ENCODE peak calls at places on chromosomes 1 and 21, in nine cellular contexts. One of them, this sample, is unnamed.

GRCh38 chr1:153746174-153746573 is 18.3 kb downstream of the INTS3 start:
- DNase-seq in CD8-positive, alpha-beta T cell: no peak
- DNase-seq in uterus: no peak
- DNase-seq in IMR-90: no peak
- DNase-seq in GM12864: no peak
- DNase-seq in left ventricle myocardium inferior: no peak
- DNase-seq in stomach: no peak
- DNase-seq in mucosa of descending colon: no peak
- DNase-seq in AG04450: no peak
- DNase-seq in this sample: no peak

GRCh38 chr21:33824156-33824941 is 91.3 kb downstream of the ATP5PO start:
- DNase-seq in GM12864: no peak
- DNase-seq in left ventricle myocardium inferior: no peak
- DNase-seq in uterus: no peak
- DNase-seq in stomach: no peak
- DNase-seq in IMR-90: no peak
- DNase-seq in mucosa of descending colon: no peak
- DNase-seq in CD8-positive, alpha-beta T cell: no peak
- DNase-seq in AG04450: no peak
- DNase-seq in this sample: no peak

GRCh38 chr1:188822248-188822647 is 1655.4 kb downstream of the BRINP3 start:
- DNase-seq in mucosa of descending colon: no peak
- DNase-seq in CD8-positive, alpha-beta T cell: no peak
- DNase-seq in GM12864: no peak
- DNase-seq in uterus: no peak
- DNase-seq in AG04450: no peak
- DNase-seq in stomach: no peak
- DNase-seq in IMR-90: peak; percentile 29
- DNase-seq in left ventricle myocardium inferior: no peak
- DNase-seq in this sample: no peak

GRCh38 chr1:53366901-53367502 is 39.1 kb upstream of the LRP8 start:
- DNase-seq in mucosa of descending colon: no peak
- DNase-seq in stomach: peak; percentile 13
- DNase-seq in IMR-90: no peak
- DNase-seq in GM12864: no peak
- DNase-seq in AG04450: no peak
- DNase-seq in uterus: no peak
- DNase-seq in left ventricle myocardium inferior: no peak
- DNase-seq in CD8-positive, alpha-beta T cell: no peak
- DNase-seq in this sample: peak; percentile 32

GRCh38 chr1:33167650-33168447 is 14.0 kb downstream of the TRIM62 start:
- DNase-seq in stomach: no peak
- DNase-seq in CD8-positive, alpha-beta T cell: no peak
- DNase-seq in GM12864: no peak
- DNase-seq in mucosa of descending colon: no peak
- DNase-seq in IMR-90: no peak
- DNase-seq in left ventricle myocardium inferior: no peak
- DNase-seq in uterus: no peak
- DNase-seq in AG04450: no peak
- DNase-seq in this sample: no peak

GRCh38 chr1:92210701-92211100 is 7.0 kb upstream of the C1orf146 start:
- DNase-seq in uterus: no peak
- DNase-seq in left ventricle myocardium inferior: no peak
- DNase-seq in stomach: no peak
- DNase-seq in CD8-positive, alpha-beta T cell: no peak
- DNase-seq in AG04450: no peak
- DNase-seq in IMR-90: peak; percentile 64
- DNase-seq in mucosa of descending colon: no peak
- DNase-seq in GM12864: no peak
- DNase-seq in this sample: no peak

GRCh38 chr1:236282159-236282716 is 480 bp upstream of the ERO1B start:
- DNase-seq in left ventricle myocardium inferior: no peak
- DNase-seq in IMR-90: no peak
- DNase-seq in GM12864: no peak
- DNase-seq in mucosa of descending colon: peak; percentile 62
- DNase-seq in AG04450: no peak
- DNase-seq in uterus: no peak
- DNase-seq in stomach: no peak
- DNase-seq in CD8-positive, alpha-beta T cell: no peak
- DNase-seq in this sample: no peak

GRCh38 chr1:198497326-198498220 is 42.9 kb downstream of the ATP6V1G3 start:
- DNase-seq in AG04450: no peak
- DNase-seq in mucosa of descending colon: no peak
- DNase-seq in CD8-positive, alpha-beta T cell: no peak
- DNase-seq in IMR-90: peak; percentile 80
- DNase-seq in uterus: no peak
- DNase-seq in stomach: no peak
- DNase-seq in left ventricle myocardium inferior: no peak
- DNase-seq in GM12864: peak; percentile 16
- DNase-seq in this sample: no peak

GRCh38 chr1:76198452-76198851 is 123.9 kb downstream of the ST6GALNAC3 start:
- DNase-seq in CD8-positive, alpha-beta T cell: no peak
- DNase-seq in left ventricle myocardium inferior: no peak
- DNase-seq in uterus: no peak
- DNase-seq in stomach: no peak
- DNase-seq in IMR-90: no peak
- DNase-seq in AG04450: no peak
- DNase-seq in GM12864: no peak
- DNase-seq in mucosa of descending colon: no peak
- DNase-seq in this sample: no peak
- H3K4me3 ChIP-seq in CD8-positive, alpha-beta T cell: no peak overlapping the region
- H3K4me3 ChIP-seq in left ventricle myocardium inferior: no peak overlapping the region
- H3K4me3 ChIP-seq in uterus: no peak overlapping the region
- H3K4me3 ChIP-seq in stomach: no peak overlapping the region
- H3K4me3 ChIP-seq in IMR-90: no peak overlapping the region
- H3K4me3 ChIP-seq in AG04450: no peak overlapping the region
- H3K4me3 ChIP-seq in GM12864: no peak overlapping the region
- H3K4me3 ChIP-seq in mucosa of descending colon: no peak overlapping the region
- H3K4me3 ChIP-seq in this sample: no peak overlapping the region

DNA sequence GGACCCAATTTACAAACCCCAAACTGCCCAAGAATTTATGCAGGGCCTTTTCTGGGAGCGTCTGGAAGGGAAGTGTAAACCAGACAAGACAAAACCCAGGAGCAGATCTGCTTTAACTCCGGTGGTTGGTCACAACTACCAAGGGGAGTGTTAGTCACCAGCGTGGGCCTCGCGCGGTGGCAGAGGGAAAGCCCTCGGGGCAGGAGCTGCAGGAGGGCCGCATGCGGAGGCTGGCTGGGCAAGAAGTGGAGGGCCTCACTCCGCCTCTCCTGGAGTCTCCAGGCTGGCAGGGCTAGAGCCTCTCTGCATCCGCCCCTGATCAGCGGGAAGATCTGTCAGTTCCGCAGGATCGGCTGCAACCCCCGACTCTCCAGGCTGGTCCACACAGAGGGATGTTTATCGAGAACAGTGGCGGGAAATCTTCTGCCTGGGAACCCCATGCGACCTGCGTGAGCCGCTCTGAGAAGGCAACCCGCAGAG is 2.0 kb downstream of the COL24A1 start:
- DNase-seq in mucosa of descending colon: no peak
- DNase-seq in IMR-90: peak; percentile 38
- DNase-seq in AG04450: no peak
- DNase-seq in stomach: no peak
- DNase-seq in uterus: no peak
- DNase-seq in GM12864: no peak
- DNase-seq in CD8-positive, alpha-beta T cell: no peak
- DNase-seq in left ventricle myocardium inferior: no peak
- DNase-seq in this sample: peak; percentile 70
- H3K4me3 ChIP-seq in mucosa of descending colon: no peak overlapping the region
- H3K4me3 ChIP-seq in IMR-90: no peak overlapping the region
- H3K4me3 ChIP-seq in AG04450: no peak overlapping the region
- H3K4me3 ChIP-seq in stomach: peak overlapping the region; percentile 45
- H3K4me3 ChIP-seq in uterus: no peak overlapping the region
- H3K4me3 ChIP-seq in GM12864: no peak overlapping the region
- H3K4me3 ChIP-seq in CD8-positive, alpha-beta T cell: no peak overlapping the region
- H3K4me3 ChIP-seq in left ventricle myocardium inferior: peak overlapping the region; percentile 61
- H3K4me3 ChIP-seq in this sample: no peak overlapping the region

GRCh38 chr1:30664103-30664755 is 59.2 kb downstream of the MATN1 start:
- DNase-seq in GM12864: no peak
- DNase-seq in CD8-positive, alpha-beta T cell: no peak
- DNase-seq in AG04450: no peak
- DNase-seq in stomach: no peak
- DNase-seq in uterus: no peak
- DNase-seq in left ventricle myocardium inferior: no peak
- DNase-seq in mucosa of descending colon: no peak
- DNase-seq in IMR-90: no peak
- DNase-seq in this sample: peak; percentile 63

GRCh38 chr1:30663596-30664091 is 59.7 kb downstream of the MATN1 start:
- DNase-seq in CD8-positive, alpha-beta T cell: no peak
- DNase-seq in GM12864: no peak
- DNase-seq in mucosa of descending colon: no peak
- DNase-seq in AG04450: no peak
- DNase-seq in left ventricle myocardium inferior: no peak
- DNase-seq in stomach: no peak
- DNase-seq in IMR-90: no peak
- DNase-seq in uterus: no peak
- DNase-seq in this sample: peak; percentile 41

GRCh38 chr1:30668026-30668425 is 55.4 kb downstream of the MATN1 start:
- DNase-seq in IMR-90: peak; percentile 3
- DNase-seq in AG04450: no peak
- DNase-seq in uterus: peak; percentile 61
- DNase-seq in left ventricle myocardium inferior: no peak
- DNase-seq in mucosa of descending colon: peak; percentile 73
- DNase-seq in GM12864: no peak
- DNase-seq in CD8-positive, alpha-beta T cell: no peak
- DNase-seq in stomach: peak; percentile 32
- DNase-seq in this sample: peak; percentile 29

GRCh38 chr1:30665621-30666020 is 57.8 kb downstream of the MATN1 start:
- DNase-seq in CD8-positive, alpha-beta T cell: no peak
- DNase-seq in stomach: no peak
- DNase-seq in AG04450: no peak
- DNase-seq in left ventricle myocardium inferior: no peak
- DNase-seq in mucosa of descending colon: no peak
- DNase-seq in uterus: no peak
- DNase-seq in GM12864: no peak
- DNase-seq in IMR-90: no peak
- DNase-seq in this sample: peak; percentile 28

DNA sequence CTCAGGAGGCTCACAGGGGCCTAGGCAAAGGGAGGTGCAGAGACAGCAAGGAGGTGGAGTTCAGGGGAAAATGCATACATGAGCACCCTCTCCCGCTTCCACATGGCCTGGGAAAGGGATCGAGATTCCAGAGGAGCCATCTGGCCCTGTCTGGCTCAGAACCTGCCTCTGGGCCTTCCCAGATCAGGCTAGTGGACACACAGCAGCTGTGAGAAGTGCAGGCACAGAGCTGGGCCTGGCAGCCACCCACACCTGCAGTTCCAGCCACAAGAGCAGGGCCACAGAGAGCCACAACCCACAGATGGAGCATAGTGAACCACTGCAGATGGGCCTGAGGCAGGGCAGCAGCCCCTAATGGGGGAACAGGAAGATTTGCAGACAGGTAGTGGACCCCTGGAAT is 58.2 kb downstream of the MATN1 start:
- DNase-seq in AG04450: no peak
- DNase-seq in CD8-positive, alpha-beta T cell: no peak
- DNase-seq in left ventricle myocardium inferior: no peak
- DNase-seq in IMR-90: no peak
- DNase-seq in stomach: no peak
- DNase-seq in mucosa of descending colon: no peak
- DNase-seq in uterus: no peak
- DNase-seq in GM12864: no peak
- DNase-seq in this sample: no peak
- H3K4me3 ChIP-seq in AG04450: no peak overlapping the region
- H3K4me3 ChIP-seq in CD8-positive, alpha-beta T cell: no peak overlapping the region
- H3K4me3 ChIP-seq in left ventricle myocardium inferior: no peak overlapping the region
- H3K4me3 ChIP-seq in IMR-90: no peak overlapping the region
- H3K4me3 ChIP-seq in stomach: no peak overlapping the region
- H3K4me3 ChIP-seq in mucosa of descending colon: no peak overlapping the region
- H3K4me3 ChIP-seq in uterus: no peak overlapping the region
- H3K4me3 ChIP-seq in GM12864: no peak overlapping the region
- H3K4me3 ChIP-seq in this sample: no peak overlapping the region

GRCh38 chr1:211646566-211646965 is 28.9 kb downstream of the NEK2 start:
- DNase-seq in CD8-positive, alpha-beta T cell: no peak
- DNase-seq in GM12864: no peak
- DNase-seq in IMR-90: no peak
- DNase-seq in mucosa of descending colon: no peak
- DNase-seq in AG04450: no peak
- DNase-seq in left ventricle myocardium inferior: no peak
- DNase-seq in stomach: no peak
- DNase-seq in uterus: no peak
- DNase-seq in this sample: no peak

GRCh38 chr1:211641942-211642341 is 33.5 kb downstream of the NEK2 start:
- DNase-seq in CD8-positive, alpha-beta T cell: no peak
- DNase-seq in AG04450: no peak
- DNase-seq in GM12864: no peak
- DNase-seq in IMR-90: no peak
- DNase-seq in left ventricle myocardium inferior: no peak
- DNase-seq in stomach: peak; percentile 7
- DNase-seq in uterus: no peak
- DNase-seq in mucosa of descending colon: no peak
- DNase-seq in this sample: no peak

GRCh38 chr1:211644653-211645052 is 30.8 kb downstream of the NEK2 start:
- DNase-seq in stomach: no peak
- DNase-seq in IMR-90: no peak
- DNase-seq in AG04450: no peak
- DNase-seq in CD8-positive, alpha-beta T cell: no peak
- DNase-seq in mucosa of descending colon: no peak
- DNase-seq in uterus: no peak
- DNase-seq in GM12864: no peak
- DNase-seq in left ventricle myocardium inferior: no peak
- DNase-seq in this sample: no peak

GRCh38 chr1:211642870-211643269 is 32.6 kb downstream of the NEK2 start:
- DNase-seq in GM12864: no peak
- DNase-seq in stomach: no peak
- DNase-seq in mucosa of descending colon: no peak
- DNase-seq in uterus: no peak
- DNase-seq in CD8-positive, alpha-beta T cell: no peak
- DNase-seq in left ventricle myocardium inferior: no peak
- DNase-seq in IMR-90: no peak
- DNase-seq in AG04450: no peak
- DNase-seq in this sample: no peak

DNA sequence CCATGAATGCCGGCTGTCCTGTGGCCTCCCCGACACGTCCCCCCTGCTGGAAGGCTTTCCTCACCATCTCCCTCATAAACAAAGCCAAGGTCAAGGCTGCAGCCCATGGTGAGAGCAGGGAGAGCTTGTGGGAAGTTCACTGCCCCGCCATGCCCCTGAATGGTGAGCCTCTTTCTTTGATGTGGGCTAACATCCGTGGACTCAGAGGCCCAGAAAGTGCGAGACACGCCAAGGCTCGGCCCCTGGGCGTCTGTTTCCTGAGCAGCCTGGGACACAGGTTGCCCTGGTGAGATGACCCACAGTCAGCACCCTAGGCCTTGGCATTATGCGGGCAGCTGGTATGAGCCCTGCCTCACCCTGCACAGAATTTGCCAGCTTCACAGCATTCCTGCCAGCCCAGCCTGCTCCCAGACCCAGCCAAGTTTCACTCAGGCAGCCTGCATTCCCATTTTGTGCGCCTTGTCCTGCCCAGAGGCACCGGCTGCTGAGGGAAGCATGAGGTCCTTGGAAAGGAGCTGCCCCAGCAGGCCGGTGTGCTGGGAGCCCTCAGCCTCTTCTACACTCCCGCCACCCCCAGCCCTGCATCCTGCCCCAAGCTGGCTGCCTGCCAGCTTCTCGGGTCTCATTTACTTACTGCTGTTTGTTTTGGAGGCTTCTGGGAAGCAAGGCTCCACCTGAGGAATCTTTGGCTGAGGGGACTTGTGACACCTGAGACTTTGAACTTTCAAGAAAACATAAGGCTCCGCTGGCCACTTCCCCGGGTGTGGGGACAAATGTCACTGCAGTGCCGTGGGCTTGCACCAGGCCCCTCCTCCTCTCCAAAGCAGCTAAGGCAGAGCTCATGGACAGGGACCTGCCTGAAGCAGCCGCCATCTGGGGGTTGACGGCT is 31.9 kb downstream of the NEK2 start:
- DNase-seq in mucosa of descending colon: peak; percentile 83
- DNase-seq in left ventricle myocardium inferior: no peak
- DNase-seq in AG04450: no peak
- DNase-seq in CD8-positive, alpha-beta T cell: no peak
- DNase-seq in GM12864: no peak
- DNase-seq in uterus: no peak
- DNase-seq in IMR-90: no peak
- DNase-seq in stomach: peak; percentile 86
- DNase-seq in this sample: peak; percentile 90
- H3K4me3 ChIP-seq in mucosa of descending colon: no peak overlapping the region
- H3K4me3 ChIP-seq in left ventricle myocardium inferior: no peak overlapping the region
- H3K4me3 ChIP-seq in AG04450: no peak overlapping the region
- H3K4me3 ChIP-seq in CD8-positive, alpha-beta T cell: no peak overlapping the region
- H3K4me3 ChIP-seq in GM12864: no peak overlapping the region
- H3K4me3 ChIP-seq in uterus: no peak overlapping the region
- H3K4me3 ChIP-seq in IMR-90: no peak overlapping the region
- H3K4me3 ChIP-seq in stomach: no peak overlapping the region
- H3K4me3 ChIP-seq in this sample: no peak overlapping the region